ENCODE peak calls at places on chromosome X, in four cellular contexts. S is breast epithelium, O is transverse colon, A is SK-N-SH. T is an unnamed sample.

GRCh38 chrX:18887177-18887820 is 96.6 kb downstream of the PHKA2 start:
- DNase-seq in S (no peak), O (peak; percentile 65), A (no peak), T (peak; percentile 77)

GRCh38 chrX:95764972-95765451 is 919.6 kb upstream of the DIAPH2 start:
- DNase-seq in O (no peak), A (peak; percentile 14), S (no peak), T (no peak)

GRCh38 chrX:122567911-122568310 is 616.2 kb upstream of the GRIA3 start:
- DNase-seq in O (no peak), S (no peak), A (no peak), T (no peak)

GRCh38 chrX:68416592-68416991 is 16.7 kb downstream of the OPHN1 start:
- DNase-seq in A (no peak), S (no peak), O (no peak), T (no peak)

GRCh38 chrX:142637206-142637605 is 388.5 kb upstream of the SPANXN4 start:
- DNase-seq in O (no peak), A (no peak), S (no peak), T (no peak)

GRCh38 chrX:94576367-94577004 is 902.5 kb downstream of the FAM133A start:
- DNase-seq in A (peak; percentile 2), S (no peak), O (no peak), T (no peak)

GRCh38 chrX:68428431-68428830 is 4.9 kb downstream of the OPHN1 start:
- DNase-seq in A (no peak), O (no peak), S (no peak), T (no peak)

GRCh38 chrX:128518508-128518907 is 466.3 kb upstream of the ACTRT1 start:
- DNase-seq in A (peak; percentile 4), O (no peak), S (no peak), T (no peak)

GRCh38 chrX:142702749-142703148 is 323.0 kb upstream of the SPANXN4 start:
- DNase-seq in O (no peak), A (no peak), S (no peak), T (no peak)

GRCh38 chrX:150769408-150769807 is 76.2 kb downstream of the MTMR1 start:
- DNase-seq in A (no peak), O (no peak), S (no peak), T (no peak)

GRCh38 chrX:19382500-19383145 is 38.9 kb downstream of the PDHA1 start:
- DNase-seq in S (no peak), A (peak; percentile 38), O (peak; percentile 52), T (peak; percentile 85)

GRCh38 chrX:2434764-2435163 is 66.0 kb downstream of the DHRSX start:
- DNase-seq in O (no peak), A (no peak), S (no peak), T (no peak)

GRCh38 chrX:152817082-152817744 is 13.3 kb downstream of the CETN2 start:
- DNase-seq in A (peak; percentile 43), S (no peak), O (peak; percentile 26), T (no peak)

GRCh38 chrX:131783555-131784338 is 239.4 kb upstream of the STK26 start:
- DNase-seq in O (peak; percentile 83), S (no peak), A (no peak), T (no peak)

GRCh38 chrX:69133561-69134542 is 31.4 kb downstream of the PJA1 start:
- DNase-seq in A (peak; percentile 68), O (no peak), S (no peak), T (no peak)

GRCh38 chrX:13750812-13751211 is 16.3 kb downstream of the OFD1 start:
- DNase-seq in S (no peak), O (no peak), A (no peak), T (no peak)

GRCh38 chrX:13452283-13452682 is 117.1 kb upstream of the EGFL6 start:
- DNase-seq in A (no peak), O (no peak), S (no peak), T (no peak)

DNA sequence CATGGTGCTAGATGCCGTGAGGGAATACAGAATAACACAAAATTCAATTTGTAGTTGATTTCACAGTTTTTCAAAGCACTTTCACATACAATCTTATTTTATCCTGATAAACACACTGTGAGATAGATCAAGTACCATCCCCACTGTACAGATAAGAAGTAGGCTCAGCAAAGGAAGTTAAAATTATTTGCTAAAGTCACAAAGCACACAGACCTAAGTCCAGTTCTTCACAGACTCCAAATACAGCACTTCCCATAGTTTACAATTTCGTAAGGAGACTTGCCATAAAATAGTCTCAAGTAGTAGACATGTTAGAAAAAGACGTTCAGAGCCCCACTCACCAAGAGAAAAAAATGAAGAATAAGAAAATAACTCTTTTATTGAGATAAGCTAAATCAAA is 7.8 kb upstream of the CUL4B start:
- DNase-seq in S (no peak), O (no peak), A (no peak), T (no peak)
- H3K4me1 ChIP-seq in S (no peaks in the 10 kb centered on the region), O (no peaks in the 10 kb centered on the region), A (no peaks in the 10 kb centered on the region), T (no peaks in the 10 kb centered on the region)

DNA sequence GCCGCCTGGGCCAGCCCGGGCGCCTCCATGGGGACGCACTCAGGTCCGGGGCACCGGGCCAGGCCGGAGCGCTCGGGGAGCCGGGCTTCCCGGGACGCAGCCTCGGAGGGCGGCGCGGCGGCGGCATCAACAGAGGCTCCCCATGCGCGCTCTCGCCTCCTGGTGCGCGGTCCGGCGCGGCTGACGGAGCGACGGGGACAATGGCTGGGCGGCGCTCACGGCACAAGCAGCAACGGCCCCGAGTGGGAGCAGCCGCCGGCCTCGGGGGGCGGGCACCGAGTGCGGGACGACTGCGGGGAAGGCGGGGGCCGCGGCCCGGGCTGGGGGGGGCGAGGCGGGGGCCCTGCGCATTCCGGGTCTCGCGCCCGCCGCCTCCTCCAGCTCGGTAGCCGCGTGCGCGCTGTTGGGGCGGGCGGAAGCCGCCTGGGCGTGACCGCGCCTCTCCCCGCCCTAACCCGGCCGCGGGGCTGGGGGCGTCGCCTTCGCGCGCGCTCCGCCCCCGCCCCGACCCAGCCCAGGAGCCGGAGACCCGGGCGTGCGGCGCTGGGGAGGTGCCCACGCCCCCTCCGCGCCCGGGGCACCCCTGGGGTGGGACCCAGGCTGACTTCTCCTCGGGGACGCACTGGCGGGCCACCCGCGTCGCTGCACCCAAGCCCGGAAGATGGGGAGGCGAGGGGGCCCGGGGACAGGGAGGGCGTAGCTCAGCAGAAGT is at the start of gene PRKX:
- DNase-seq in O (peak; percentile 78), A (peak; percentile 90), S (no peak), T (peak; percentile 94)
- TF ChIP-seq POLR2AphosphoS5 in O (no peak), A (no peak), S (no peak), T (peak; percentile 70)

GRCh38 chrX:40116925-40117324 is 19.2 kb upstream of the BCOR start:
- DNase-seq in S (no peak), O (no peak), A (no peak), T (no peak)

GRCh38 chrX:40109288-40110008 is 11.7 kb upstream of the BCOR start:
- DNase-seq in A (peak; percentile 68), O (peak; percentile 67), S (no peak), T (peak; percentile 78)

GRCh38 chrX:40108959-40109287 is 11.2 kb upstream of the BCOR start:
- DNase-seq in O (peak; percentile 84), A (peak; percentile 82), S (peak; percentile 70), T (peak; percentile 88)

GRCh38 chrX:40111868-40112267 is 14.1 kb upstream of the BCOR start:
- DNase-seq in O (no peak), S (no peak), A (no peak), T (no peak)

DNA sequence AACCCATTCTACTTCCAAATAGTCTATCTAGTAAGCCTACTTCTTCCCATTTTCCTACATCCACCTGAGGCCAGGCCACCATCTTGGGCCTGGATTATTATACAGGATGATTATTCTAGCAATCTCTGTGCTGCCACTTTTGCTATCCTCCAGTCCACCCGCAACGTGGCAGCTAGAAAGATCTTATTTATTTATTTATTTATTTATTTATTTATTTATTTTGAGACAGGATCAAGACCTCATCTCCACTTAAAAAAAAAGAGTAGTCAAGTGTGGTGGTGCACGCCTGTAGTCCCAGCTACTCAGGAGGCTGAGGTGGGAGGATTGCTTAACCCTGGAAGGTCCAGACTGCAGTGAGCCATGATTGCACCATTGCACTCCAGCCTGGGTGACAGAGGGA is 15.2 kb upstream of the BCOR start:
- DNase-seq in S (no peak), A (no peak), O (no peak), T (no peak)
- H3K4me3 ChIP-seq in S (no peak overlapping the region), A (no peak overlapping the region), O (no peak overlapping the region), T (no peak overlapping the region)

GRCh38 chrX:154718607-154719006 is 32.3 kb downstream of the GAB3 start:
- DNase-seq in S (no peak), A (no peak), O (no peak), T (no peak)
- H3K4me1 ChIP-seq in S (no peaks in the 10 kb centered on the region), A (no peaks in the 10 kb centered on the region), O (no peaks in the 10 kb centered on the region), T (peaks cover 46% of the 10 kb centered on the region)

GRCh38 chrX:103678199-103678993 is 8.1 kb downstream of the MORF4L2 start:
- DNase-seq in O (no peak), S (no peak), A (no peak), T (no peak)
- TF ChIP-seq POLR2AphosphoS5 in O (no peak), S (no peak), A (no peak), T (no peak)

DNA sequence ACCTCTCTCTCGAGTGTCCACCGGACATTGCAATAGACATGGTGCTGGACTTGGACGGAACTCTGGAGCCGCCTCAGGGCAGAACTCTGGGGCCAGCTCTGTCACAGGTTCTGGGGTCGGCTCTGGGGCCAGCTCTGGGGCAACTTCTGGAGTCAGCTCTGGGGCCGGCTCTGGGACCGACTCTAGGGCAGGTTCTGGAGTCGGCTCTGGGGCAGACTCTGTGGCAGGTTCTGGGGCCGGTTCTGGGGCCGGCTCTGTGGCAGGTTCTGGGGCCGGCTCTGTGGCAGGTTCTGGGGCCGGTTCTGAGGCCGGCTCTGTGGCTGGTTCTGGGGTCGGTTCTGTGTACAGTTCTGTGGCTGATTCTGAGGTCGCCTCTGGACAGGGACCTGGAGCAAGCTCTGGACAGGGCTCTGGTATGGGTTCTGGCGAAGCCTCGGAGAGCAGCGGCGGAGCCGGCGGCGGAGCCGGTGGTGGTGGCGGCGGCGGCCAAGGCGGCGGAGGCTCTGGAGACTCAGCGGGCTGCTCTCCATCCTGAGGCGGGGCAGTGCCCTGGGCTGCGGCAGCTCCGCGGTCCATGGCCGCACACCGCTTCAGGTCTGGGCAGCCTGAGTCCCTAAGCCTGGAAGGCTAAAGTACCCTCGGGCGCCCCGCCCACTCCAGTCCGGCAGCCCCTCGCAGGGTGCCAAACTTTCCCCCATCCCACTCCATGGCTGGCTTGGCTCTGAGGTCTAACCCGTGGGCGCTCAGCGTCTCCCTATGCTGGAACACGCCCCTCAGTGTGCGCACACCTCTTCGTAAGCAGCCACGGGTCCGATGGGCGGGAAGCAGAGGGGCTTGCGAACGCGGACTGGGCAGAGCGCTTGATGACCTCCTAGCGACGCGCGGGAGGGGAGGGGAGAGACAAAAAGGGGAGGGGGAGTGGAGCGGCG is at the start of gene DGKK:
- DNase-seq in S (no peak), A (peak; percentile 72), O (no peak), T (peak; percentile 64)
- H3K4me3 ChIP-seq in S (no peak within 1 kb of the TSS), A (peak within 1 kb of the TSS; percentile 30), O (no peak within 1 kb of the TSS), T (no peak within 1 kb of the TSS)

DNA sequence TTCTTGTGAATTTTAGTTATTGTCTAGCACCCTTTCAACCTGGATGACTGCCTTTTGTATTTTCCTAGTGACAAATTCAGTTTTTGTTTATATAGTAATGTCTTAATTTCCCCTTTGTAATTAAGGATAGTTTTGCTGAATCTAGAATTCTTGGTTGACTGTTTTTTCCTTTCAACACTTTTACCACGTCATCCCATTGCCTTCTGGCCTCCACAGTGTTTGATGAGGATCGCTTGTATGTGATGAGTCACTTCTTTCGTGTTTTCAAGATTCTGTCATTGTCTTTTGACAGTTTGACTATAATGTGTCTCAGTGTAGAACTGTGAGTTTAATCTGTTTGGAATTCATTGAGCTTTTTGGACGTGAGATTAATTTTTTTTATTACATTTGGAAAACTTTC is 30.1 kb downstream of the KDM6A start:
- DNase-seq in O (no peak), S (no peak), A (no peak), T (no peak)
- H3K4me1 ChIP-seq in O (peaks cover 14% of the 10 kb centered on the region), S (peaks cover 4% of the 10 kb centered on the region), A (peaks cover 8% of the 10 kb centered on the region), T (peaks cover 77% of the 10 kb centered on the region)

GRCh38 chrX:39752820-39753219 is 344.9 kb downstream of the BCOR start:
- DNase-seq in S (no peak), O (no peak), A (no peak), T (no peak)
- TF ChIP-seq POLR2AphosphoS5 in S (no peak), O (no peak), A (no peak), T (no peak)

T was measured in spleen.